ENCODE peak calls at places on chromosomes 2 and 18, in seven cellular contexts. One of them, this sample, is unnamed.

GRCh38 chr2:27737676-27738348 is 33.7 kb upstream of the MRPL33 start:
- DNase-seq in lower lobe of right lung: no peak
- DNase-seq in activated naive CD4-positive, alpha-beta T cell treated with anti-CD3 and anti-CD28 coated beads, Interleukin-2, amount 50 U/mL, for 16 hours: no peak
- DNase-seq in activated T-helper 1 cell treated with anti-CD3 and anti-CD28 coated beads, Interleukin-2, amount 50 U/mL, for 16 hours: no peak
- DNase-seq in T-helper 9 cell: no peak
- DNase-seq in neural crest cell: no peak
- DNase-seq in stimulated activated CD4-positive, alpha-beta T cell treated with anti-CD3 and anti-CD28 coated beads, Interleukin-12 subunit alpha, Interleukin-12 subunit beta, amount 100 ng/mL, for 24 hours: no peak
- DNase-seq in this sample: no peak

GRCh38 chr2:234468503-234468902 is 28.4 kb downstream of the ARL4C start:
- DNase-seq in stimulated activated CD4-positive, alpha-beta T cell treated with anti-CD3 and anti-CD28 coated beads, Interleukin-12 subunit alpha, Interleukin-12 subunit beta, amount 100 ng/mL, for 24 hours: no peak
- DNase-seq in neural crest cell: no peak
- DNase-seq in activated T-helper 1 cell treated with anti-CD3 and anti-CD28 coated beads, Interleukin-2, amount 50 U/mL, for 16 hours: no peak
- DNase-seq in T-helper 9 cell: no peak
- DNase-seq in activated naive CD4-positive, alpha-beta T cell treated with anti-CD3 and anti-CD28 coated beads, Interleukin-2, amount 50 U/mL, for 16 hours: no peak
- DNase-seq in lower lobe of right lung: no peak
- DNase-seq in this sample: no peak

GRCh38 chr18:55088000-55088401 is 128.7 kb upstream of the CCDC68 start:
- DNase-seq in stimulated activated CD4-positive, alpha-beta T cell treated with anti-CD3 and anti-CD28 coated beads, Interleukin-12 subunit alpha, Interleukin-12 subunit beta, amount 100 ng/mL, for 24 hours: no peak
- DNase-seq in T-helper 9 cell: no peak
- DNase-seq in lower lobe of right lung: no peak
- DNase-seq in activated naive CD4-positive, alpha-beta T cell treated with anti-CD3 and anti-CD28 coated beads, Interleukin-2, amount 50 U/mL, for 16 hours: no peak
- DNase-seq in activated T-helper 1 cell treated with anti-CD3 and anti-CD28 coated beads, Interleukin-2, amount 50 U/mL, for 16 hours: no peak
- DNase-seq in neural crest cell: no peak
- DNase-seq in this sample: no peak

GRCh38 chr2:240127911-240128607 is 8.0 kb downstream of the COPS9 start:
- DNase-seq in lower lobe of right lung: no peak
- DNase-seq in T-helper 9 cell: no peak
- DNase-seq in activated naive CD4-positive, alpha-beta T cell treated with anti-CD3 and anti-CD28 coated beads, Interleukin-2, amount 50 U/mL, for 16 hours: no peak
- DNase-seq in neural crest cell: no peak
- DNase-seq in stimulated activated CD4-positive, alpha-beta T cell treated with anti-CD3 and anti-CD28 coated beads, Interleukin-12 subunit alpha, Interleukin-12 subunit beta, amount 100 ng/mL, for 24 hours: no peak
- DNase-seq in activated T-helper 1 cell treated with anti-CD3 and anti-CD28 coated beads, Interleukin-2, amount 50 U/mL, for 16 hours: no peak
- DNase-seq in this sample: no peak

GRCh38 chr2:120803764-120804335 is 68.2 kb downstream of the GLI2 start:
- DNase-seq in neural crest cell: no peak
- DNase-seq in stimulated activated CD4-positive, alpha-beta T cell treated with anti-CD3 and anti-CD28 coated beads, Interleukin-12 subunit alpha, Interleukin-12 subunit beta, amount 100 ng/mL, for 24 hours: no peak
- DNase-seq in lower lobe of right lung: no peak
- DNase-seq in T-helper 9 cell: no peak
- DNase-seq in activated T-helper 1 cell treated with anti-CD3 and anti-CD28 coated beads, Interleukin-2, amount 50 U/mL, for 16 hours: no peak
- DNase-seq in activated naive CD4-positive, alpha-beta T cell treated with anti-CD3 and anti-CD28 coated beads, Interleukin-2, amount 50 U/mL, for 16 hours: no peak
- DNase-seq in this sample: no peak

GRCh38 chr2:71950256-71951066 is 197.2 kb downstream of the CYP26B1 start:
- DNase-seq in lower lobe of right lung: no peak
- DNase-seq in neural crest cell: no peak
- DNase-seq in activated naive CD4-positive, alpha-beta T cell treated with anti-CD3 and anti-CD28 coated beads, Interleukin-2, amount 50 U/mL, for 16 hours: no peak
- DNase-seq in activated T-helper 1 cell treated with anti-CD3 and anti-CD28 coated beads, Interleukin-2, amount 50 U/mL, for 16 hours: no peak
- DNase-seq in stimulated activated CD4-positive, alpha-beta T cell treated with anti-CD3 and anti-CD28 coated beads, Interleukin-12 subunit alpha, Interleukin-12 subunit beta, amount 100 ng/mL, for 24 hours: no peak
- DNase-seq in T-helper 9 cell: no peak
- DNase-seq in this sample: no peak

GRCh38 chr2:238081561-238081960 is 18.6 kb upstream of the ESPNL start:
- DNase-seq in T-helper 9 cell: no peak
- DNase-seq in neural crest cell: no peak
- DNase-seq in lower lobe of right lung: no peak
- DNase-seq in activated T-helper 1 cell treated with anti-CD3 and anti-CD28 coated beads, Interleukin-2, amount 50 U/mL, for 16 hours: no peak
- DNase-seq in activated naive CD4-positive, alpha-beta T cell treated with anti-CD3 and anti-CD28 coated beads, Interleukin-2, amount 50 U/mL, for 16 hours: no peak
- DNase-seq in stimulated activated CD4-positive, alpha-beta T cell treated with anti-CD3 and anti-CD28 coated beads, Interleukin-12 subunit alpha, Interleukin-12 subunit beta, amount 100 ng/mL, for 24 hours: no peak
- DNase-seq in this sample: no peak

GRCh38 chr2:96664366-96664765 is 21.8 kb downstream of the FER1L5 start:
- DNase-seq in stimulated activated CD4-positive, alpha-beta T cell treated with anti-CD3 and anti-CD28 coated beads, Interleukin-12 subunit alpha, Interleukin-12 subunit beta, amount 100 ng/mL, for 24 hours: no peak
- DNase-seq in neural crest cell: no peak
- DNase-seq in T-helper 9 cell: no peak
- DNase-seq in activated naive CD4-positive, alpha-beta T cell treated with anti-CD3 and anti-CD28 coated beads, Interleukin-2, amount 50 U/mL, for 16 hours: no peak
- DNase-seq in activated T-helper 1 cell treated with anti-CD3 and anti-CD28 coated beads, Interleukin-2, amount 50 U/mL, for 16 hours: no peak
- DNase-seq in lower lobe of right lung: no peak
- DNase-seq in this sample: no peak

GRCh38 chr2:85326406-85326945 is 1.3 kb downstream of the TGOLN2 start:
- DNase-seq in T-helper 9 cell: peak
- DNase-seq in lower lobe of right lung: no peak
- DNase-seq in activated T-helper 1 cell treated with anti-CD3 and anti-CD28 coated beads, Interleukin-2, amount 50 U/mL, for 16 hours: peak
- DNase-seq in activated naive CD4-positive, alpha-beta T cell treated with anti-CD3 and anti-CD28 coated beads, Interleukin-2, amount 50 U/mL, for 16 hours: peak
- DNase-seq in stimulated activated CD4-positive, alpha-beta T cell treated with anti-CD3 and anti-CD28 coated beads, Interleukin-12 subunit alpha, Interleukin-12 subunit beta, amount 100 ng/mL, for 24 hours: no peak
- DNase-seq in neural crest cell: no peak
- DNase-seq in this sample: no peak

GRCh38 chr2:109531896-109532727 is 81.7 kb downstream of the SEPTIN10 start:
- DNase-seq in T-helper 9 cell: no peak
- DNase-seq in neural crest cell: no peak
- DNase-seq in activated T-helper 1 cell treated with anti-CD3 and anti-CD28 coated beads, Interleukin-2, amount 50 U/mL, for 16 hours: no peak
- DNase-seq in lower lobe of right lung: no peak
- DNase-seq in activated naive CD4-positive, alpha-beta T cell treated with anti-CD3 and anti-CD28 coated beads, Interleukin-2, amount 50 U/mL, for 16 hours: no peak
- DNase-seq in stimulated activated CD4-positive, alpha-beta T cell treated with anti-CD3 and anti-CD28 coated beads, Interleukin-12 subunit alpha, Interleukin-12 subunit beta, amount 100 ng/mL, for 24 hours: no peak
- DNase-seq in this sample: no peak

This sample was measured in stimulated activated CD8-positive, alpha-beta memory T cell treated with anti-CD3 and anti-CD28 coated beads, Interleukin-7, amount 100 ng/mL, for 48 hours.